ENCODE peak calls at places on chromosomes 3 and 15, in eight cellular contexts. One of them, this sample, is unnamed.

GRCh38 chr3:38662544-38662943 is 13.1 kb upstream of the SCN5A start:
- DNase-seq in RWPE2: no peak
- DNase-seq in H1: no peak
- DNase-seq in coronary artery: no peak
- DNase-seq in BJ: no peak
- DNase-seq in Caco-2: no peak
- DNase-seq in neural progenitor cell: peak
- DNase-seq in OCI-LY7: peak
- DNase-seq in this sample: peak

GRCh38 chr3:36557021-36557707 is 176.9 kb downstream of the STAC start:
- DNase-seq in OCI-LY7: peak
- DNase-seq in BJ: no peak
- DNase-seq in coronary artery: no peak
- DNase-seq in Caco-2: no peak
- DNase-seq in H1: no peak
- DNase-seq in neural progenitor cell: no peak
- DNase-seq in RWPE2: no peak
- DNase-seq in this sample: no peak

GRCh38 chr15:100853676-100854440 is 25.8 kb upstream of the ALDH1A3 start:
- DNase-seq in neural progenitor cell: no peak
- DNase-seq in coronary artery: no peak
- DNase-seq in Caco-2: no peak
- DNase-seq in H1: no peak
- DNase-seq in RWPE2: peak
- DNase-seq in OCI-LY7: no peak
- DNase-seq in BJ: no peak
- DNase-seq in this sample: no peak

GRCh38 chr15:77838061-77838460 is 205.3 kb upstream of the LINGO1 start:
- DNase-seq in RWPE2: peak
- DNase-seq in BJ: no peak
- DNase-seq in OCI-LY7: no peak
- DNase-seq in coronary artery: no peak
- DNase-seq in neural progenitor cell: no peak
- DNase-seq in H1: no peak
- DNase-seq in Caco-2: peak
- DNase-seq in this sample: no peak

GRCh38 chr3:39637807-39638206 is 170.3 kb downstream of the MOBP start:
- DNase-seq in neural progenitor cell: no peak
- DNase-seq in OCI-LY7: no peak
- DNase-seq in Caco-2: no peak
- DNase-seq in coronary artery: no peak
- DNase-seq in H1: no peak
- DNase-seq in BJ: no peak
- DNase-seq in RWPE2: no peak
- DNase-seq in this sample: peak

GRCh38 chr3:108223928-108224327 is 1.7 kb upstream of the IFT57 start:
- DNase-seq in OCI-LY7: peak
- DNase-seq in BJ: no peak
- DNase-seq in neural progenitor cell: no peak
- DNase-seq in RWPE2: no peak
- DNase-seq in Caco-2: no peak
- DNase-seq in H1: no peak
- DNase-seq in coronary artery: no peak
- DNase-seq in this sample: peak

GRCh38 chr3:72441284-72441994 is 406.8 kb downstream of the SHQ1 start:
- DNase-seq in OCI-LY7: no peak
- DNase-seq in BJ: no peak
- DNase-seq in RWPE2: no peak
- DNase-seq in Caco-2: no peak
- DNase-seq in H1: no peak
- DNase-seq in coronary artery: no peak
- DNase-seq in neural progenitor cell: no peak
- DNase-seq in this sample: no peak

GRCh38 chr3:59056706-59057105 is 6.9 kb upstream of the CFAP20DC start:
- DNase-seq in BJ: peak
- DNase-seq in coronary artery: no peak
- DNase-seq in RWPE2: no peak
- DNase-seq in neural progenitor cell: no peak
- DNase-seq in H1: no peak
- DNase-seq in Caco-2: no peak
- DNase-seq in OCI-LY7: no peak
- DNase-seq in this sample: no peak

GRCh38 chr15:61032600-61033286 is 196.4 kb downstream of the RORA start:
- DNase-seq in Caco-2: no peak
- DNase-seq in coronary artery: no peak
- DNase-seq in neural progenitor cell: no peak
- DNase-seq in OCI-LY7: no peak
- DNase-seq in BJ: no peak
- DNase-seq in RWPE2: no peak
- DNase-seq in H1: no peak
- DNase-seq in this sample: no peak

GRCh38 chr3:102510663-102511062 is 75.8 kb downstream of the ZPLD1 start:
- DNase-seq in BJ: no peak
- DNase-seq in neural progenitor cell: no peak
- DNase-seq in Caco-2: no peak
- DNase-seq in RWPE2: no peak
- DNase-seq in OCI-LY7: no peak
- DNase-seq in coronary artery: no peak
- DNase-seq in H1: no peak
- DNase-seq in this sample: no peak

DNA sequence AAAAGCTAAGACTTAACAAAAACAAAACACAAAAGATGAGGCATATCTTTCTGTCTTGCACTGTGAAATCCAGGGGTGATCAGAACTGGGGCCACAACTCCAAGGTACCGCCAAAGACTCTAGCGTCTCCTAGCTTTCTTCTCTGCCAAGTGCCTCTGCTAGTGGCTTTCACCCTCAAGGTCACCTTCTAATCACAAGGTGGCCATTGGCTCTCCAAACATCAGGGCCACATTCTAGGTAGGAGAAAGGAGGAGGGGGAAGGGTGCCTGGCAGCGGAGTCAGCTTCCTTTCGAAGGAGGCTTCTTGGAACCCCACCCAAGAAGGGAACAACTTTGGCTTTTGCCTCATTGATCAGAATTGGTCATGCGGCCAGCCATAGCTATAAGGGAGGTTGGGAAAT is 168.8 kb upstream of the SMAD3 start:
- DNase-seq in BJ: no peak
- DNase-seq in H1: no peak
- DNase-seq in OCI-LY7: no peak
- DNase-seq in neural progenitor cell: no peak
- DNase-seq in Caco-2: no peak
- DNase-seq in coronary artery: peak
- DNase-seq in RWPE2: no peak
- DNase-seq in this sample: no peak
- TF ChIP-seq CTCF in BJ: no peak
- TF ChIP-seq CTCF in H1: no peak
- TF ChIP-seq CTCF in OCI-LY7: no peak
- TF ChIP-seq CTCF in neural progenitor cell: no peak
- TF ChIP-seq CTCF in Caco-2: no peak
- TF ChIP-seq CTCF in coronary artery: no peak
- TF ChIP-seq CTCF in RWPE2: no peak
- TF ChIP-seq CTCF in this sample: no peak

GRCh38 chr3:173397161-173398110 is at the start of gene NLGN1:
- DNase-seq in Caco-2: no peak
- DNase-seq in coronary artery: peak
- DNase-seq in OCI-LY7: no peak
- DNase-seq in H1: peak
- DNase-seq in BJ: no peak
- DNase-seq in neural progenitor cell: peak
- DNase-seq in RWPE2: no peak
- DNase-seq in this sample: peak
- H3K4me3 ChIP-seq in Caco-2: no peak
- H3K4me3 ChIP-seq in coronary artery: peak
- H3K4me3 ChIP-seq in OCI-LY7: no peak
- H3K4me3 ChIP-seq in H1: peak
- H3K4me3 ChIP-seq in BJ: peak
- H3K4me3 ChIP-seq in neural progenitor cell: peak
- H3K4me3 ChIP-seq in RWPE2: no peak
- H3K4me3 ChIP-seq in this sample: peak

DNA sequence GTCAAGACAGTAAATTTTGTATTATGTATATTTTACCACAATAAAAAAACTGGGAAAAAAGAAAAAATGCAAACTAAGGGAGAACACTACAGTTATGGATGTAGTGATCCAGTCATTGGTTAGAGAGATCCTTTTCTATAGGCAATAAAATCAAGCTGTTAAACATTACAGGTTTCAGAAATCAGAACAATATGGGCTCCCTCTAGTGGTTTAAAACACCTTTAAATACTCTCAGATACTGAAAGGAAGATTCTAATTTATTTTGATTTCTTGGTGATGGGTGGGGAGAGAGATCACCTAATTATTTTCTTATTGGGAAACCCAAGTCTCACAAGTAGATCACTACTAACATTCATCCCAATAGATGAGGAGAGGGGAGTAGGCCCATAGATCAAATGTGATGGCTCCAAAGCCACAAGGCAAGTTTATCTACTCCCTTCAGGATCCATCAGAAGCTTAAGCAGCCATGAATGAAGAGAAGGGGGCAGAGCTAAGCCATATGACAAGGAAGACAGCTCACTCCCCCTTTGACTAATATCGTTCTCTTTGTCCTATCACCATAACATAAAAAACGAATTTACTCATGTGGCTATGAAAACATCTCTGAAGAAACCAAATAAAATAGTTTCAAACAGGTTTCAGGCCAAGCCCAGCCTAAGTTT is 118.6 kb downstream of the ANO10 start:
- DNase-seq in H1: no peak
- DNase-seq in coronary artery: no peak
- DNase-seq in Caco-2: no peak
- DNase-seq in neural progenitor cell: peak
- DNase-seq in BJ: no peak
- DNase-seq in RWPE2: no peak
- DNase-seq in OCI-LY7: peak
- DNase-seq in this sample: peak
- TF ChIP-seq CTCF in H1: peak
- TF ChIP-seq CTCF in coronary artery: peak
- TF ChIP-seq CTCF in Caco-2: peak
- TF ChIP-seq CTCF in neural progenitor cell: peak
- TF ChIP-seq CTCF in BJ: peak
- TF ChIP-seq CTCF in RWPE2: peak
- TF ChIP-seq CTCF in OCI-LY7: peak
- TF ChIP-seq CTCF in this sample: peak

GRCh38 chr3:98734737-98735136 is 28.4 kb upstream of the ST3GAL6 start:
- DNase-seq in BJ: no peak
- DNase-seq in RWPE2: no peak
- DNase-seq in neural progenitor cell: no peak
- DNase-seq in Caco-2: no peak
- DNase-seq in H1: no peak
- DNase-seq in OCI-LY7: no peak
- DNase-seq in coronary artery: no peak
- DNase-seq in this sample: no peak
- H3K4me3 ChIP-seq in BJ: no peak
- H3K4me3 ChIP-seq in RWPE2: no peak
- H3K4me3 ChIP-seq in neural progenitor cell: peak
- H3K4me3 ChIP-seq in Caco-2: peak
- H3K4me3 ChIP-seq in H1: no peak
- H3K4me3 ChIP-seq in OCI-LY7: no peak
- H3K4me3 ChIP-seq in coronary artery: no peak
- H3K4me3 ChIP-seq in this sample: no peak

DNA sequence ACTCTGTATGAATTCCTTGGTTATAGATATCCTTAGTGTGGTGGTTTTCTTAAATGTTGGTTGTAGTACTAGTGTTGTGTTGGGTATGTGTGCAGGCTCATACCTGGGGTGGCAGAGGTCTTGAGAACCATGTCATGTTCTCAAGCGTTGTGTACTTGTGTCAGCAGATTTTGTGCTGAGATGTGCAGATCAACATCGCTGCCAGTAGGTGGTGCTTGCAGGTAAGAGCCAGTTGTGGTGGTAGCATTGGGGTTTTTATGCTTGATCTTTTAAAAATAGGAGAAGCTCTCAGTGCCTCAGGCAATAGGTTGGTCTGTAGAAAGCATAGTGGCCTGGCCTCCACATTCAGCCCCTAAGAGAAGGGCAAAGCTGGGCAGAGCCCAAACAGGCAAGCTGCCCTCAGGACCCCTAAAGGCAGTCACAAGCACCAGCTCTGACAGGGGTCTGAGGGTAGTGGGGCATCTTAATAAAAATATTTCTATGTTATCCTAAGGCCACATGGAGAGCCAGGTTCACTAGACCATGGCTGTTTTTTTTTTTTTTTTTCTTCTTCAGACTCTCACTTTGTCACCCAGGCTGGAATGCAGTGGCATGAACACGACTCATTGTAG is 164.0 kb downstream of the IL20RB start:
- DNase-seq in H1: no peak
- DNase-seq in BJ: no peak
- DNase-seq in Caco-2: peak
- DNase-seq in coronary artery: no peak
- DNase-seq in neural progenitor cell: peak
- DNase-seq in RWPE2: no peak
- DNase-seq in OCI-LY7: peak
- DNase-seq in this sample: peak
- TF ChIP-seq CTCF in H1: peak
- TF ChIP-seq CTCF in BJ: peak
- TF ChIP-seq CTCF in Caco-2: peak
- TF ChIP-seq CTCF in coronary artery: no peak
- TF ChIP-seq CTCF in neural progenitor cell: peak
- TF ChIP-seq CTCF in RWPE2: peak
- TF ChIP-seq CTCF in OCI-LY7: peak
- TF ChIP-seq CTCF in this sample: peak

GRCh38 chr15:40931300-40932142 is 2.4 kb downstream of the DLL4 start:
- DNase-seq in OCI-LY7: no peak
- DNase-seq in neural progenitor cell: no peak
- DNase-seq in coronary artery: no peak
- DNase-seq in H1: no peak
- DNase-seq in RWPE2: peak
- DNase-seq in Caco-2: no peak
- DNase-seq in BJ: no peak
- DNase-seq in this sample: no peak
- H3K4me3 ChIP-seq in OCI-LY7: no peak
- H3K4me3 ChIP-seq in neural progenitor cell: no peak
- H3K4me3 ChIP-seq in coronary artery: peak
- H3K4me3 ChIP-seq in H1: no peak
- H3K4me3 ChIP-seq in RWPE2: no peak
- H3K4me3 ChIP-seq in Caco-2: peak
- H3K4me3 ChIP-seq in BJ: peak
- H3K4me3 ChIP-seq in this sample: peak

This sample was measured in foreskin fibroblast.